ENCODE peak calls at places on chromosomes 12 and 14, in four cellular contexts. L is heart left ventricle, F is breast epithelium, I is adrenal gland. J is an unnamed sample.

GRCh38 chr14:93655078-93655750 is 133.1 kb downstream of the PRIMA1 start:
- DNase-seq in L (no peak), F (no peak), I (peak; percentile 25), J (no peak)

GRCh38 chr12:49705479-49706267 is 1.5 kb downstream of the FMNL3 start:
- DNase-seq in L (peak; percentile 75), F (no peak), I (peak; percentile 24), J (no peak)

GRCh38 chr12:112788205-112788604 is 3.3 kb upstream of the RPH3A start:
- DNase-seq in L (no peak), F (no peak), I (no peak), J (no peak)

GRCh38 chr12:90574676-90575075 is 380.3 kb downstream of the CCER1 start:
- DNase-seq in L (no peak), F (no peak), I (no peak), J (no peak)

GRCh38 chr14:99566009-99566389 is 38.0 kb downstream of the CCDC85C start:
- DNase-seq in L (no peak), F (peak; percentile 84), I (no peak), J (no peak)

GRCh38 chr12:69266045-69266635 is 26.8 kb downstream of the CPSF6 start:
- DNase-seq in L (no peak), F (no peak), I (no peak), J (no peak)

GRCh38 chr14:48350971-48351370 is 675.6 kb upstream of the MDGA2 start:
- DNase-seq in L (no peak), F (no peak), I (no peak), J (no peak)

GRCh38 chr12:80352476-80352875 is 91.6 kb upstream of the PTPRQ start:
- DNase-seq in L (no peak), F (no peak), I (no peak), J (no peak)

GRCh38 chr14:69756298-69756697 is 10.6 kb upstream of the SRSF5 start:
- DNase-seq in L (no peak), F (no peak), I (no peak), J (no peak)

GRCh38 chr14:51865953-51866747 is 5.7 kb downstream of the GNG2 start:
- DNase-seq in L (no peak), F (no peak), I (no peak), J (no peak)

GRCh38 chr14:45679852-45680251 is 426.9 kb upstream of the MIS18BP1 start:
- DNase-seq in L (no peak), F (no peak), I (no peak), J (no peak)

GRCh38 chr12:101876861-101877815 is at the start of gene DRAM1:
- DNase-seq in L (peak; percentile 96), F (peak; percentile 85), I (peak; percentile 92), J (peak; percentile 74)

GRCh38 chr12:3777206-3777809 is 24.4 kb upstream of the CRACR2A start:
- DNase-seq in L (no peak), F (no peak), I (no peak), J (no peak)

GRCh38 chr14:104555621-104556255 is 23.8 kb upstream of the C14orf180 start:
- DNase-seq in L (peak; percentile 36), F (no peak), I (no peak), J (no peak)

GRCh38 chr14:104441275-104442106 is 138.1 kb upstream of the C14orf180 start:
- DNase-seq in L (no peak), F (peak; percentile 13), I (no peak), J (no peak)

GRCh38 chr12:31737763-31738162 is 8.9 kb upstream of the AMN1 start:
- DNase-seq in L (no peak), F (no peak), I (no peak), J (no peak)
- TF ChIP-seq CTCF in L (no peak), F (no peak), I (no peak), J (no peak)

GRCh38 chr12:16168078-16168477 is 109.4 kb downstream of the SLC15A5 start:
- DNase-seq in L (no peak), F (no peak), I (no peak), J (no peak)
- H3K27ac ChIP-seq in L (no peak overlapping the region), F (no peak overlapping the region), I (no peak overlapping the region), J (no peak overlapping the region)

GRCh38 chr12:16605666-16606116 is 271 bp downstream of the LMO3 start:
- DNase-seq in L (no peak), F (no peak), I (no peak), J (no peak)

GRCh38 chr12:16606117-16606200 is at the start of gene LMO3:
- DNase-seq in L (no peak), F (no peak), I (no peak), J (no peak)

GRCh38 chr12:16607895-16608294 is 1.9 kb upstream of the LMO3 start:
- DNase-seq in L (no peak), F (no peak), I (no peak), J (no peak)

GRCh38 chr12:16606201-16606849 is 363 bp upstream of the LMO3 start:
- DNase-seq in L (peak; percentile 54), F (no peak), I (peak; percentile 20), J (peak; percentile 74)

GRCh38 chr12:16606936-16607335 is 974 bp upstream of the LMO3 start:
- DNase-seq in L (no peak), F (no peak), I (no peak), J (no peak)
- H3K27me3 ChIP-seq in L (peaks cover 47% of the 10 kb centered on the region), F (no peaks in the 10 kb centered on the region), I (no peaks in the 10 kb centered on the region), J (no peaks in the 10 kb centered on the region)

GRCh38 chr14:27608377-27608776 is 1010.5 kb upstream of the NOVA1 start:
- DNase-seq in L (no peak), F (no peak), I (no peak), J (no peak)

GRCh38 chr14:27605298-27605697 is 1007.5 kb upstream of the NOVA1 start:
- DNase-seq in L (no peak), F (no peak), I (no peak), J (no peak)
- TF ChIP-seq CTCF in L (no peak), F (no peak), I (no peak), J (no peak)

GRCh38 chr14:74551431-74551830 is 57.9 kb downstream of the ISCA2 start:
- DNase-seq in L (peak; percentile 39), F (no peak), I (no peak), J (no peak)
- H3K27ac ChIP-seq in L (peak overlapping the region; percentile 25), F (peak overlapping the region; percentile 57), I (no peak overlapping the region), J (no peak overlapping the region)

GRCh38 chr12:114671321-114671663 is 12.7 kb downstream of the TBX3 start:
- DNase-seq in L (no peak), F (no peak), I (peak; percentile 42), J (no peak)

GRCh38 chr12:114674201-114675047 is 9.6 kb downstream of the TBX3 start:
- DNase-seq in L (no peak), F (no peak), I (peak; percentile 55), J (no peak)

GRCh38 chr12:114672817-114673168 is 11.2 kb downstream of the TBX3 start:
- DNase-seq in L (no peak), F (no peak), I (peak; percentile 46), J (no peak)

GRCh38 chr12:114671664-114672476 is 12.1 kb downstream of the TBX3 start:
- DNase-seq in L (peak; percentile 65), F (peak; percentile 68), I (peak; percentile 65), J (no peak)

DNA sequence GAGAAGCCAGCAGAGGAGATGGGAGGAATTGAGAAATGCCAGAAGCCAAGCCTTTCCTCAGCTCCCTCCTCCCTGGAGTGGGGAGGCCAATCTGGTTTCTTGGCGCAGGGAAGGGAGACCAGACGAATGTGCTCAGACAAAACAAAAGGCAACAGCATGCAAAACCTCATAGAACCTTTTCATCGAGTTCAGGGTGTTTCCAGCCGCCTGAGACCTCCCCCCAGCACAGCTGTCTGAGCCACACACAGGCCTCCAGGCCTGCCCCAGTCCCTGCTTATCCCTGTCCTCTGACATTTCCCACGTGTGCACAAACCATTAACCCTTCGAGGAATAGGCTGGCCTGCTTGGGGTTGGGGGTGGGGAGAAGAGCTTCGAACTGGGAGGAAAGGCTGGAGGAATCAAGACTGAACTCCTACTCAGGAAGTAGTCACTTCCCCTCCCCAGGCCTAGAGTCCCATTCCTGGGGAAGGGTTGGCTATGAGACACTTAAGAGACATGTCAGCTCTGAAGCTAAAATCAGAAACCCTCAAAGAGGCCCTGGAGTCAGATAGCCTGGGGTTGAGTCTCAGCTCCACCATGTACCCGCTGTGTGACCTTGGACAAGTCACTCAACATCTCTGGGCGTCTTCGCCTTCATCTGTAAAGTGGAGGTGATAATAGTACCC is 10.7 kb downstream of the TBX3 start:
- DNase-seq in L (no peak), F (peak; percentile 67), I (peak; percentile 58), J (no peak)
- H3K27me3 ChIP-seq in L (no peaks in the 10 kb centered on the region), F (no peaks in the 10 kb centered on the region), I (no peaks in the 10 kb centered on the region), J (peaks cover 99% of the 10 kb centered on the region)

GRCh38 chr12:26878661-26879119 is 45.7 kb upstream of the ITPR2 start:
- DNase-seq in L (peak; percentile 87), F (peak; percentile 75), I (peak; percentile 63), J (peak; percentile 61)
- TF ChIP-seq CTCF in L (no peak), F (no peak), I (no peak), J (no peak)

DNA sequence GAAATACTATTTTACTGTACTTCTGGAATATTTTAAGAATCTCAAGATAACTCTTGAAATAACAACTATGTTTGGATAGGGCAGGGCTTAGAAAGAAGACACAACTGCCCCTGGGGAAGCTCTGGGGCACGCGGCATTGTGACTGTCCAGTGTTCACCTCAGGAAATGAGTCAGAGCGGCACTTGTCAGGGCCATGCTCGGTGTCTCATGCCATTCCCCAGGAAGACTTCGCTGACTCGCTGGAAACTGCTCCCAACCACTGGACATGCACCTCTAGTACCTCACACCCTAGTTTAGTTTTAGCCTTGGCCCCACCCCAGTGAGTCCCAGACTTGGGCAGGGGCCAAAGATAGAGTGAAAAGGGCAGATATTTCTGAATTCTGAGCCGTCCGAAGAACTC is 192.0 kb downstream of the TTC7B start:
- DNase-seq in L (peak; percentile 73), F (no peak), I (peak; percentile 78), J (no peak)
- H3K27ac ChIP-seq in L (no peak overlapping the region), F (no peak overlapping the region), I (peak overlapping the region; percentile 81), J (no peak overlapping the region)

DNA sequence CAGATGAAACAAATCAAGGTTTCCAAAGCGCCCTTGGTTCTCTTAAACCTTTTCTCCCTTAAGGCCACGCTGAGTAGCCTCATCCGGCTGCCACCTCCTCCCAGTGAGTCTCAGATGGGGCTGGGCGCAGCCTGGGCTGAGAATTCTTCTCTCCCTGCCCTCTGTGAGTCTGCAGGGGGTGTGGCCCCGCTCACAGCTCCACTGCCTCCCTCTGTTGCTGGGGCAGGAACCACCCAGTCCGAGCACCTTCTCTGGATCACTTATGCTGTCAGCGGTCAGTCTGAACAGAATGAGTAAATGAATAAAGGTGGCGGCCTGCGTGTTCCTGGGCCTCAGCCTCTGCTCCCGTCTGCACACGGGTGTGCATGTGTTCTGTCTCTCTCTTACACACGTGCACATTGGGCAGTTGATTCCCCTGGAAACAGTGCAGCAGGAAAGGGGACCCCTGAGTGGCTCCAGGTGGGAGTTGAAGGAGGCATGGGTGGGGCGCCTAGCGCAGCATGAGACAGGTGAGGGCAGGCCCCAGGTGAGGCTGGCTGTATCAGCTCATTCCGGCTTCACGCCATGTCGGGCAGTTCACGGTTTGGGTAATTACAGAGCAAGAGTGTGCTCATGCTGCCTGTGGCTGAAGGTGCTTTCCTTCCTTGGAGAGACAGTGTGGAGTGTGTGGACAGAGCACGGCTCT is 4.3 kb downstream of the PAPLN start:
- DNase-seq in L (no peak), F (no peak), I (no peak), J (no peak)
- H3K27me3 ChIP-seq in L (peaks cover 73% of the 10 kb centered on the region), F (no peaks in the 10 kb centered on the region), I (peaks cover 7% of the 10 kb centered on the region), J (peaks cover 49% of the 10 kb centered on the region)

GRCh38 chr14:100906420-100906819 is 2.9 kb upstream of the RTL1 start:
- DNase-seq in L (no peak), F (no peak), I (peak; percentile 19), J (no peak)
- TF ChIP-seq CTCF in L (no peak), F (no peak), I (no peak), J (no peak)

J was measured in dorsolateral prefrontal cortex.